ENCODE peak calls at places on chromosomes 1 and 21, in six cellular contexts. X, R, V, C, E and L are unnamed samples.

GRCh38 chr1:235022341-235023196 is 106.1 kb downstream of the TOMM20 start:
- DNase-seq in X (no peak), R (peak; percentile 22), C (no peak), V (no peak), E (peak; percentile 38), L (no peak)

GRCh38 chr1:183101081-183101480 is 77.9 kb downstream of the LAMC1 start:
- DNase-seq in V (no peak), X (no peak), E (no peak), R (no peak), C (no peak), L (no peak)

GRCh38 chr1:59125711-59126320 is 171.1 kb upstream of the FGGY start:
- DNase-seq in V (no peak), E (no peak), X (no peak), C (no peak), R (no peak), L (no peak)

GRCh38 chr1:170162385-170163226 is 16.8 kb downstream of the NTMT2 start:
- DNase-seq in E (peak; percentile 93), X (no peak), V (peak; percentile 88), R (peak; percentile 75), C (no peak), L (no peak)

GRCh38 chr1:21894034-21894881 is 42.9 kb downstream of the HSPG2 start:
- DNase-seq in V (no peak), R (no peak), C (peak; percentile 69), E (no peak), X (no peak), L (no peak)

GRCh38 chr1:150148834-150149489 is 754 bp upstream of the PLEKHO1 start:
- DNase-seq in E (peak; percentile 36), R (no peak), C (no peak), V (no peak), X (no peak), L (no peak)

GRCh38 chr1:173253046-173253445 is 45.9 kb upstream of the TNFSF4 start:
- DNase-seq in R (peak; percentile 33), X (no peak), E (peak; percentile 52), C (no peak), V (peak; percentile 13), L (no peak)

GRCh38 chr1:182297312-182297711 is 94.3 kb downstream of the GLUL start:
- DNase-seq in E (no peak), R (no peak), X (no peak), V (no peak), C (no peak), L (no peak)

GRCh38 chr1:67803380-67804279 is 29.6 kb downstream of the GNG12 start:
- DNase-seq in C (no peak), R (no peak), E (peak; percentile 43), V (no peak), X (no peak), L (no peak)

GRCh38 chr1:65039066-65039465 is 72.7 kb upstream of the JAK1 start:
- DNase-seq in E (no peak), V (no peak), X (no peak), C (no peak), R (no peak), L (no peak)

GRCh38 chr1:97008226-97008625 is 286.6 kb downstream of the PTBP2 start:
- DNase-seq in X (no peak), E (no peak), R (no peak), C (no peak), V (peak; percentile 44), L (no peak)

GRCh38 chr1:79811173-79811572 is 804.6 kb upstream of the ADGRL4 start:
- DNase-seq in V (peak; percentile 23), R (peak; percentile 30), C (no peak), X (no peak), E (peak; percentile 61), L (no peak)

GRCh38 chr1:117368116-117369108 is 1.2 kb downstream of the MAN1A2 start:
- DNase-seq in C (no peak), V (no peak), X (no peak), E (peak; percentile 19), R (no peak), L (peak; percentile 34)

GRCh38 chr1:154474802-154475201 is 27.2 kb upstream of the TDRD10 start:
- DNase-seq in V (peak; percentile 40), C (no peak), E (peak; percentile 88), X (no peak), R (peak; percentile 54), L (no peak)

GRCh38 chr1:13550663-13551062 is 33.0 kb upstream of the PDPN start:
- DNase-seq in R (no peak), X (no peak), E (peak; percentile 7), V (peak; percentile 8), C (no peak), L (no peak)

GRCh38 chr1:231808990-231809389 is 182.4 kb downstream of the DISC1 start:
- DNase-seq in R (peak; percentile 59), E (peak; percentile 53), C (no peak), V (peak; percentile 74), X (no peak), L (no peak)

GRCh38 chr1:91791691-91792392 is 94.1 kb downstream of the TGFBR3 start:
- DNase-seq in C (no peak), R (no peak), V (no peak), E (no peak), X (no peak), L (no peak)

GRCh38 chr21:35617491-35617890 is 442.8 kb downstream of the SETD4 start:
- DNase-seq in X (no peak), E (no peak), V (no peak), C (no peak), R (no peak), L (no peak)

GRCh38 chr1:41891403-41891896 is 27.3 kb downstream of the HIVEP3 start:
- DNase-seq in V (no peak), X (no peak), E (peak; percentile 51), C (peak; percentile 15), R (peak; percentile 42), L (no peak)

GRCh38 chr1:54594463-54594862 is 28.9 kb downstream of the FAM151A start:
- DNase-seq in X (no peak), C (no peak), E (no peak), V (no peak), R (no peak), L (no peak)

GRCh38 chr21:17045214-17045835 is 467.5 kb upstream of the CXADR start:
- DNase-seq in X (no peak), V (peak; percentile 21), R (peak; percentile 4), C (peak; percentile 4), E (peak; percentile 49), L (peak; percentile 36)